ENCODE peak calls at places on chromosomes 4 and X, in four cellular contexts. D, V, Z and O are unnamed samples.

GRCh38 chrX:78452356-78452755 is 124.9 kb upstream of the CYSLTR1 start:
- DNase-seq in D (no peak), V (no peak), Z (no peak), O (no peak)

GRCh38 chr4:88230953-88231835 is 53.2 kb downstream of the PPM1K start:
- DNase-seq in D (no peak), V (peak; percentile 20), Z (peak; percentile 49), O (no peak)

GRCh38 chr4:140092094-140092820 is 61.7 kb downstream of the MAML3 start:
- DNase-seq in D (peak; percentile 61), V (no peak), Z (no peak), O (no peak)

GRCh38 chrX:97756879-97757278 is 873.2 kb downstream of the RPA4 start:
- DNase-seq in D (no peak), V (no peak), Z (no peak), O (no peak)

GRCh38 chr4:10095296-10095991 is 21.2 kb downstream of the WDR1 start:
- DNase-seq in D (no peak), V (no peak), Z (no peak), O (no peak)

GRCh38 chr4:15109583-15109982 is 107.3 kb downstream of the CPEB2 start:
- DNase-seq in D (no peak), V (no peak), Z (no peak), O (no peak)

GRCh38 chrX:1393871-1394615 is 2.1 kb upstream of the SLC25A6 start:
- DNase-seq in D (no peak), V (no peak), Z (no peak), O (peak; percentile 13)

GRCh38 chr4:56544573-56545131 is 39.1 kb downstream of the ARL9 start:
- DNase-seq in D (peak; percentile 88), V (peak; percentile 84), Z (peak; percentile 88), O (peak; percentile 82)

GRCh38 chrX:53188763-53189162 is 36.2 kb downstream of the KDM5C start:
- DNase-seq in D (no peak), V (peak; percentile 39), Z (no peak), O (no peak)

GRCh38 chrX:108359811-108360602 is 78.2 kb downstream of the COL4A6 start:
- DNase-seq in D (no peak), V (peak; percentile 32), Z (no peak), O (no peak)

GRCh38 chr4:59537231-59537886 is 1662.8 kb upstream of the ADGRL3 start:
- DNase-seq in D (no peak), V (no peak), Z (no peak), O (no peak)

GRCh38 chr4:140867338-140867737 is 111.2 kb upstream of the TBC1D9 start:
- DNase-seq in D (no peak), V (no peak), Z (no peak), O (no peak)

DNA sequence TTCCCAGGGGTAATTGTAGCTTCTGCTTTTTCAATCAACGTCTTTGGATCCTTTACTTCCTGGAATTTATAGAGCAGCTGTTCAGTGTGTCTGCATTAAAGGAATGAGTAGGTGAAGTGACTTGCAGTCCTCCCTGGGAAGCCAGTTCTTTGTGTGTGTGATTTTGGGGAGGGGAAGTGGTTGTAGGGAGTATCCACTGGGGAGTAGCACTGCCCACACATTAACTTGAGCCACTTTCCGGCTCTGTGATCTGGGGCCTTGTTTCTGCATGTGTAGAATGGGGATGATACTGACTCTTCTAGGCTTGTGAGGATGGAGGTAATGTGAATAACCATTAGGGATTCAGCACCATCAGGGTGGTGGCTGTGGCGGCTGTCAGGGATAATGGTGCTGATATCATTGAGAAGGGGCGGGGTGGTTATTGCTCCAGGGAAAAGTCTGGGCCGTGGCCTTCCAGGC is 54.7 kb downstream of the TMEM131L start:
- DNase-seq in D (no peak), V (no peak), Z (no peak), O (no peak)
- TF ChIP-seq POLR2A in D (no peak), V (no peak), Z (no peak), O (no peak)

DNA sequence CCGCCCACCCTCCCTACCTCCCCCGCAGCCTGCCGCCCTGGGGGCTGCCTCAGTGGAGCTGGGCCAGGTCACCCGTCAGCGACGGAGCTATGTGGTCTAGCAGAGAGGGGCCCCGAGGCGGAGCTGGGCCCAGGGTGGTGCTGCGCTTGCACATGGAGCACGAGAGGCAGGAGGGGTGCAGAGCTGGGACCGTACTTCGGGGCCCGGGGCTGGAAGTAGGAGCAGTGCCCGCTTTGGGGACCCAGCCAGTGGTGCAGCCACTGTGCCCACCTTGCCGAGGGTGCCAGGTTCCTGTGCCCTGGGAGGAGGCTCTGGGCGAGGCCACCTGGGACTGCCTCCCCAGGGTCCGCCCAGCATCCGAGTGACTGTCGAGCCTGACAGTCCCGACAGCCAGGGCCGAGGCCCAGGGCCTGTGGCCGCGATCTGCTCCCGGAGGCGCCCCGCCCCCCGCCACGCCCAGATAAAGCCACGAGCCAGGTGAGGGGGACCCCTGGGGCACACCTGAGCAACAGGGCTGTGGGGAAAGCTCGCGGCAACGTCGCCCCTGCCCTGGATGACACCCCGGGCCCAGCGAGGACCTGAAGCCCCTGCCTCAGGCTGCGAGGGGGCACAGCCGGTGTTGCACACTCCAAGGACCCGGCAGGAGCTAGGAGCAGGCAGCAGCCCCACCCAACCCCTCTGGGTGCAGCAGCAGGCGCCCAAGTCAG is 117.5 kb downstream of the DNAAF6 start:
- DNase-seq in D (no peak), V (no peak), Z (no peak), O (peak; percentile 31)
- H3K4me3 ChIP-seq in D (no peak overlapping the region), V (no peak overlapping the region), Z (no peak overlapping the region), O (no peak overlapping the region)

DNA sequence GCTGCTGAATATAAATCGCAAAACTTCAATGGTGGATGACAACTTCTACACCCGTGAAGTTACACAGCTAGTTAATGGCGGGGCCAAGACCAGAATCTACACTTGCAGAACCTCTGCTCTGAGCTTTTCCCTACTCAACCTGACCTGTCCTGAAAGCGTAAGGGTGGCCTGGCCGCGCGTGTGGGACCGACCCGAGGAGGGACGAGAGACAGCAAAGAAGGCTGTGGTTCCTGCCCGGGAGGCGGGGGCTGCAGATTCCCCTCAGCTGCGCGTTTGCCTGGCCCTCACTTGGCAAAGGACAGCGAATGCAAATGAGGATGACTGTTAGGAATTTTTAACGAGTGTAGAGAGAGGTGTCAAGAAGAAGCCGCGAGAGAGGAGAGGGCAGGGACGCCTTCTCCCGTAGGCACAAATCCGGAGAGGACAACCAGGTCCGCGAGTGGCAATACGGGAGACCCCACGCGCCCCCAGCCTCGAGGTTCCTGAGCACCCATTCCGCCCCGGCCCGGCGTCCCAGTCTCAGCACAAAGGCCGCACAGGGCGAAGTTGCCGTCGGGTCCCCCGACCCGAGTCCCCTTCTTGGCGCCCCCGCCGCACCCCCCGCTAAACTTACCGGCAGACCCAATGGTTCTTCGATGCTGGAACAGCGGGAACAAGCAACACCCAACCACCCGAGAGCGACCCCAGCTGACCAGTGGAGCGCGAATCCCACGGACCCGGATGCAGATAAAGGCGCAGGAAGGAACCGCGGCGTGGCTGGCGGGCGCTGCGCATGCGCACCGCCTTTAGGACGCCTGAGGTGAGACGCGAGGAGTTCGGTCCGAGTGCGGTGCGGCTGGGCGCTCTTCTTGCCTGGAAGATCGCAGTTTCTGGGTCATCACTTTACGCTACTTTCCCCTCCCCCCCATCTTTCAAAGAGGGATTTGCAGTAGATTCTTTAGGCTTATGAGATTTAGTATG is at the start of gene GNPDA2:
- DNase-seq in D (peak; percentile 90), V (peak; percentile 89), Z (peak; percentile 91), O (peak; percentile 92)
- TF ChIP-seq POLR2A in D (peak; percentile 39), V (no peak), Z (peak; percentile 57), O (peak; percentile 40)

DNA sequence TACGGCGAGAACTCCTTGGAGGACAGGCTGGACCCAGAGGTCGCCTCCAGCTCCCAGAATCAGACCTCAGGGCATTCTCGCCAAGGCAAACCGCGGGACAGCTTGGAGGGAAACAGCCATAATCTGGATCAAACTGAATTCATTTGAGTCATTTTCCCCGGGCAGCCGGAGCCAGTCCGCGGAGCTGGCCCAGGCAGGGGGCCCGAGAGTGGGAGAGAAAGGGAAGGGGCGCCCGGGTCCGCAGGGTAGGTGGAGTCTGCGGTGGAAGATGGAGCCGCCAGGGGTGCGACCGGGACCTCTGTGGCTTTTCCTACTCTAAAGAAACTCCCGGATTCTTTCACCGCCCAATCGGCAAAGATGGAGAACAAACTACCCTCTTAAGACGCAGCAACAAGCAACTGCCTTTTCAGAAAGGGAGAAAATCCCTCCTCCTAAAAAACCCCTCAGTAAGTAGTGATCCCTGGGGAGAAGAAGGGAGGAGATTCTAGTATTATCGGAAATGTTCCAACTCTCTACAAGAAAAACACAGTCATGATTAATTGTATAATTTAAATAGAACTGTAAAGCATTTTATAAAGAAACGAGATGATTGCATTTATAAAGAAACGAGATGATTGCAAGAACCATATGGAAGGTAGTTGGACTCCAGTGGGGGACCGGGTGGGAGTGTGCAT is 5.1 kb downstream of the NKX3-2 start:
- DNase-seq in D (no peak), V (no peak), Z (no peak), O (no peak)
- H3K4me3 ChIP-seq in D (peak overlapping the region; percentile 88), V (no peak overlapping the region), Z (no peak overlapping the region), O (no peak overlapping the region)

DNA sequence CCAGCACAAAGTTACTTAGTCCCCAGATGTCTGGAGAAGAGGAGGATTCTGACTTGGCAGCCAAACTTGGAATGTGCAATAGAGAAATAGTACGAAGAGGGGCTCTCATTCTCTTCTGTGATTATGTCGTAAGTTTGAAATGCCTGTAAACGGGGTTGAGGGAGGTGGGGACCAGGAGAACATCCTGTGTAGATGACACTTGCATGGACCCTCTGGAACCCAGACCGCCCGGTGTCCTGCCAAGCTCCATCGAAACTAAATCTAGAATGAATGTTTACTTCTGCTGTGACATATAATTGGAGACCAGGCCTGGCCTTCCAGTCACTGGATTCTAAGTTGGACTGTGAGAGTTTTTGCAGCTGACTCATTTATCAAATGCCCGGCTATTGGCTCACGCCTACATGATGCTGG is 44.9 kb upstream of the MSANTD1 start:
- DNase-seq in D (peak; percentile 41), V (peak; percentile 67), Z (peak; percentile 57), O (no peak)
- TF ChIP-seq POLR2A in D (no peak), V (no peak), Z (no peak), O (no peak)

GRCh38 chrX:6226053-6226645 is 2.5 kb downstream of the NLGN4X start:
- DNase-seq in D (no peak), V (no peak), Z (no peak), O (peak; percentile 22)
- H3K4me3 ChIP-seq in D (peak overlapping the region; percentile 42), V (no peak overlapping the region), Z (peak overlapping the region; percentile 26), O (peak overlapping the region; percentile 40)

GRCh38 chr4:176001171-176002006 is 64.3 kb upstream of the WDR17 start:
- DNase-seq in D (peak; percentile 31), V (peak; percentile 0), Z (peak; percentile 31), O (peak; percentile 34)
- TF ChIP-seq POLR2A in D (no peak), V (no peak), Z (no peak), O (no peak)